ENCODE peak calls at places on chromosomes 2 and 18, in ten cellular contexts. One of them, this sample, is unnamed.

GRCh38 chr18:37566479-37567060 is 972 bp upstream of the CELF4 start:
- DNase-seq in transverse colon: no peak
- DNase-seq in IMR-90: no peak
- DNase-seq in A549: no peak
- DNase-seq in HCT116: no peak
- DNase-seq in ovary: no peak
- DNase-seq in stomach: no peak
- DNase-seq in breast epithelium: no peak
- DNase-seq in Peyer's patch: no peak
- DNase-seq in K562: no peak
- DNase-seq in this sample: no peak

GRCh38 chr2:46963961-46964673 is 48.5 kb upstream of the MCFD2 start:
- DNase-seq in transverse colon: no peak
- DNase-seq in IMR-90: no peak
- DNase-seq in A549: no peak
- DNase-seq in HCT116: no peak
- DNase-seq in ovary: no peak
- DNase-seq in stomach: no peak
- DNase-seq in breast epithelium: no peak
- DNase-seq in Peyer's patch: no peak
- DNase-seq in K562: no peak
- DNase-seq in this sample: no peak

GRCh38 chr2:202064206-202064880 is 8.7 kb upstream of the KIAA2012 start:
- DNase-seq in transverse colon: no peak
- DNase-seq in IMR-90: peak; percentile 94
- DNase-seq in A549: no peak
- DNase-seq in HCT116: no peak
- DNase-seq in ovary: no peak
- DNase-seq in stomach: no peak
- DNase-seq in breast epithelium: no peak
- DNase-seq in Peyer's patch: no peak
- DNase-seq in K562: no peak
- DNase-seq in this sample: peak; percentile 85

GRCh38 chr2:150470435-150470834 is 17.0 kb downstream of the RND3 start:
- DNase-seq in transverse colon: no peak
- DNase-seq in IMR-90: peak; percentile 21
- DNase-seq in A549: no peak
- DNase-seq in HCT116: no peak
- DNase-seq in ovary: no peak
- DNase-seq in stomach: no peak
- DNase-seq in breast epithelium: no peak
- DNase-seq in Peyer's patch: no peak
- DNase-seq in K562: no peak
- DNase-seq in this sample: no peak

GRCh38 chr2:184780944-184781343 is 182.6 kb downstream of the ZNF804A start:
- DNase-seq in transverse colon: no peak
- DNase-seq in IMR-90: peak; percentile 17
- DNase-seq in A549: no peak
- DNase-seq in HCT116: no peak
- DNase-seq in ovary: no peak
- DNase-seq in stomach: no peak
- DNase-seq in breast epithelium: no peak
- DNase-seq in Peyer's patch: no peak
- DNase-seq in K562: no peak
- DNase-seq in this sample: no peak

GRCh38 chr2:14927021-14927564 is 294.6 kb downstream of the LRATD1 start:
- DNase-seq in transverse colon: no peak
- DNase-seq in IMR-90: no peak
- DNase-seq in A549: no peak
- DNase-seq in HCT116: no peak
- DNase-seq in ovary: no peak
- DNase-seq in stomach: no peak
- DNase-seq in breast epithelium: no peak
- DNase-seq in Peyer's patch: no peak
- DNase-seq in K562: no peak
- DNase-seq in this sample: no peak

GRCh38 chr2:232897386-232897970 is 27.4 kb downstream of the SNORC start:
- DNase-seq in transverse colon: no peak
- DNase-seq in IMR-90: no peak
- DNase-seq in A549: no peak
- DNase-seq in HCT116: no peak
- DNase-seq in ovary: no peak
- DNase-seq in stomach: peak; percentile 19
- DNase-seq in breast epithelium: no peak
- DNase-seq in Peyer's patch: no peak
- DNase-seq in K562: no peak
- DNase-seq in this sample: no peak

GRCh38 chr2:96665083-96665569 is 22.6 kb downstream of the FER1L5 start:
- DNase-seq in transverse colon: no peak
- DNase-seq in IMR-90: peak; percentile 99
- DNase-seq in A549: peak; percentile 69
- DNase-seq in HCT116: peak; percentile 15
- DNase-seq in ovary: no peak
- DNase-seq in stomach: no peak
- DNase-seq in breast epithelium: peak; percentile 69
- DNase-seq in Peyer's patch: no peak
- DNase-seq in K562: no peak
- DNase-seq in this sample: peak; percentile 13

GRCh38 chr2:110873056-110873502 is 140.7 kb downstream of the ACOXL start:
- DNase-seq in transverse colon: no peak
- DNase-seq in IMR-90: no peak
- DNase-seq in A549: no peak
- DNase-seq in HCT116: no peak
- DNase-seq in ovary: no peak
- DNase-seq in stomach: no peak
- DNase-seq in breast epithelium: no peak
- DNase-seq in Peyer's patch: no peak
- DNase-seq in K562: no peak
- DNase-seq in this sample: no peak

GRCh38 chr18:47206945-47207637 is 30.9 kb upstream of the IER3IP1 start:
- DNase-seq in transverse colon: no peak
- DNase-seq in IMR-90: no peak
- DNase-seq in A549: no peak
- DNase-seq in HCT116: no peak
- DNase-seq in ovary: no peak
- DNase-seq in stomach: no peak
- DNase-seq in breast epithelium: no peak
- DNase-seq in Peyer's patch: no peak
- DNase-seq in K562: no peak
- DNase-seq in this sample: no peak

GRCh38 chr2:38184964-38185603 is 109.1 kb upstream of the CYP1B1 start:
- DNase-seq in transverse colon: no peak
- DNase-seq in IMR-90: peak; percentile 73
- DNase-seq in A549: no peak
- DNase-seq in HCT116: no peak
- DNase-seq in ovary: no peak
- DNase-seq in stomach: no peak
- DNase-seq in breast epithelium: no peak
- DNase-seq in Peyer's patch: no peak
- DNase-seq in K562: no peak
- DNase-seq in this sample: no peak

GRCh38 chr2:206275274-206276160 is 1.1 kb downstream of the ZDBF2 start:
- DNase-seq in transverse colon: no peak
- DNase-seq in IMR-90: peak; percentile 53
- DNase-seq in A549: no peak
- DNase-seq in HCT116: no peak
- DNase-seq in ovary: no peak
- DNase-seq in stomach: no peak
- DNase-seq in breast epithelium: no peak
- DNase-seq in Peyer's patch: no peak
- DNase-seq in K562: no peak
- DNase-seq in this sample: peak; percentile 11

GRCh38 chr2:120378605-120379004 is 32.7 kb downstream of the INHBB start:
- DNase-seq in transverse colon: no peak
- DNase-seq in IMR-90: no peak
- DNase-seq in A549: no peak
- DNase-seq in HCT116: no peak
- DNase-seq in ovary: no peak
- DNase-seq in stomach: no peak
- DNase-seq in breast epithelium: no peak
- DNase-seq in Peyer's patch: no peak
- DNase-seq in K562: no peak
- DNase-seq in this sample: no peak

GRCh38 chr18:38115201-38115600 is 549.6 kb upstream of the CELF4 start:
- DNase-seq in transverse colon: no peak
- DNase-seq in IMR-90: no peak
- DNase-seq in A549: no peak
- DNase-seq in HCT116: no peak
- DNase-seq in ovary: no peak
- DNase-seq in stomach: no peak
- DNase-seq in breast epithelium: no peak
- DNase-seq in Peyer's patch: no peak
- DNase-seq in K562: no peak
- DNase-seq in this sample: no peak

GRCh38 chr18:65257157-65257556 is 493.7 kb upstream of the CDH7 start:
- DNase-seq in transverse colon: no peak
- DNase-seq in IMR-90: no peak
- DNase-seq in A549: no peak
- DNase-seq in HCT116: no peak
- DNase-seq in ovary: no peak
- DNase-seq in stomach: no peak
- DNase-seq in breast epithelium: no peak
- DNase-seq in Peyer's patch: no peak
- DNase-seq in K562: no peak
- DNase-seq in this sample: no peak

GRCh38 chr18:77762632-77763031 is 513.0 kb downstream of the GALR1 start:
- DNase-seq in transverse colon: no peak
- DNase-seq in IMR-90: no peak
- DNase-seq in A549: no peak
- DNase-seq in HCT116: no peak
- DNase-seq in ovary: no peak
- DNase-seq in stomach: no peak
- DNase-seq in breast epithelium: no peak
- DNase-seq in Peyer's patch: no peak
- DNase-seq in K562: no peak
- DNase-seq in this sample: no peak

GRCh38 chr18:77763530-77763929 is 513.9 kb downstream of the GALR1 start:
- DNase-seq in transverse colon: no peak
- DNase-seq in IMR-90: no peak
- DNase-seq in A549: no peak
- DNase-seq in HCT116: no peak
- DNase-seq in ovary: no peak
- DNase-seq in stomach: no peak
- DNase-seq in breast epithelium: no peak
- DNase-seq in Peyer's patch: no peak
- DNase-seq in K562: no peak
- DNase-seq in this sample: no peak

GRCh38 chr18:77766421-77766820 is 516.8 kb downstream of the GALR1 start:
- DNase-seq in transverse colon: no peak
- DNase-seq in IMR-90: no peak
- DNase-seq in A549: no peak
- DNase-seq in HCT116: no peak
- DNase-seq in ovary: no peak
- DNase-seq in stomach: no peak
- DNase-seq in breast epithelium: no peak
- DNase-seq in Peyer's patch: no peak
- DNase-seq in K562: no peak
- DNase-seq in this sample: no peak

GRCh38 chr18:77761332-77761731 is 511.7 kb downstream of the GALR1 start:
- DNase-seq in transverse colon: no peak
- DNase-seq in IMR-90: no peak
- DNase-seq in A549: no peak
- DNase-seq in HCT116: no peak
- DNase-seq in ovary: no peak
- DNase-seq in stomach: no peak
- DNase-seq in breast epithelium: no peak
- DNase-seq in Peyer's patch: no peak
- DNase-seq in K562: no peak
- DNase-seq in this sample: no peak

DNA sequence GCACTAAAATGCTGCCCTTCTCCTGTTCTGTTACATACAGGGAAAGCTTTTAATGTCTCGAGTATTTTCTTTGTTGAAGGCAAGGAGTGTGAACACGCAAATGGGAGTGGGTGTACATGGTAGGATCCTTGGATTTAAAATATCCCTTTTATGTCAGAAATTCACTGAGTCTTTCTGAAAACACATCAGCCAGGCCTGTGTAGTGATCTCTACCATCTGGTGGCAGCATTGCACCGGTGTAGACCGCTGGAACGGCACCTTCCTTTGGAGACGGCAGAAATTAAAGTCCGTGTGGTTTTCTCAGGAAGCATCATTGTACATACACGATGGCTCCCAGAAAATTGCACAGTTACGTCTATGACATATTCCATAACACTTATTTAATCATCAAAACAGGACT is 515.8 kb downstream of the GALR1 start:
- DNase-seq in transverse colon: peak; percentile 12
- DNase-seq in IMR-90: no peak
- DNase-seq in A549: peak; percentile 10
- DNase-seq in HCT116: no peak
- DNase-seq in ovary: no peak
- DNase-seq in stomach: no peak
- DNase-seq in breast epithelium: no peak
- DNase-seq in Peyer's patch: no peak
- DNase-seq in K562: no peak
- DNase-seq in this sample: no peak
- TF ChIP-seq CTCF in transverse colon: no peak
- TF ChIP-seq CTCF in IMR-90: no peak
- TF ChIP-seq CTCF in A549: peak; percentile 42
- TF ChIP-seq CTCF in HCT116: no peak
- TF ChIP-seq CTCF in ovary: no peak
- TF ChIP-seq CTCF in stomach: no peak
- TF ChIP-seq CTCF in breast epithelium: no peak
- TF ChIP-seq CTCF in Peyer's patch: no peak
- TF ChIP-seq CTCF in K562: peak; percentile 60
- TF ChIP-seq CTCF in this sample: no peak

GRCh38 chr2:197498937-197499593 is 575 bp downstream of the HSPD1 start:
- DNase-seq in transverse colon: peak; percentile 76
- DNase-seq in IMR-90: peak; percentile 42
- DNase-seq in A549: no peak
- DNase-seq in HCT116: no peak
- DNase-seq in ovary: peak; percentile 64
- DNase-seq in stomach: peak; percentile 75
- DNase-seq in breast epithelium: peak; percentile 37
- DNase-seq in Peyer's patch: peak; percentile 77
- DNase-seq in K562: peak; percentile 17
- DNase-seq in this sample: peak; percentile 69
- TF ChIP-seq POLR2A in transverse colon: peak; percentile 49
- TF ChIP-seq POLR2A in IMR-90: no peak
- TF ChIP-seq POLR2A in A549: no peak
- TF ChIP-seq POLR2A in HCT116: no peak
- TF ChIP-seq POLR2A in ovary: no peak
- TF ChIP-seq POLR2A in stomach: no peak
- TF ChIP-seq POLR2A in breast epithelium: no peak
- TF ChIP-seq POLR2A in Peyer's patch: peak; percentile 50
- TF ChIP-seq POLR2A in K562: no peak
- TF ChIP-seq POLR2A in this sample: peak; percentile 43

GRCh38 chr2:101026923-101027469 is 24.9 kb downstream of the RPL31 start:
- DNase-seq in transverse colon: no peak
- DNase-seq in IMR-90: no peak
- DNase-seq in A549: no peak
- DNase-seq in HCT116: no peak
- DNase-seq in ovary: no peak
- DNase-seq in stomach: no peak
- DNase-seq in breast epithelium: no peak
- DNase-seq in Peyer's patch: no peak
- DNase-seq in K562: no peak
- DNase-seq in this sample: no peak
- H3K27ac ChIP-seq in transverse colon: peak overlapping the region; percentile 64
- H3K27ac ChIP-seq in IMR-90: no peak overlapping the region
- H3K27ac ChIP-seq in A549: no peak overlapping the region
- H3K27ac ChIP-seq in HCT116: no peak overlapping the region
- H3K27ac ChIP-seq in ovary: no peak overlapping the region
- H3K27ac ChIP-seq in stomach: no peak overlapping the region
- H3K27ac ChIP-seq in breast epithelium: no peak overlapping the region
- H3K27ac ChIP-seq in Peyer's patch: no peak overlapping the region
- H3K27ac ChIP-seq in K562: no peak overlapping the region
- H3K27ac ChIP-seq in this sample: no peak overlapping the region

GRCh38 chr2:29644949-29645348 is 276.4 kb downstream of the ALK start:
- DNase-seq in transverse colon: no peak
- DNase-seq in IMR-90: no peak
- DNase-seq in A549: no peak
- DNase-seq in HCT116: no peak
- DNase-seq in ovary: no peak
- DNase-seq in stomach: no peak
- DNase-seq in breast epithelium: no peak
- DNase-seq in Peyer's patch: no peak
- DNase-seq in K562: no peak
- DNase-seq in this sample: no peak
- TF ChIP-seq CTCF in transverse colon: no peak
- TF ChIP-seq CTCF in IMR-90: no peak
- TF ChIP-seq CTCF in A549: peak; percentile 15
- TF ChIP-seq CTCF in HCT116: no peak
- TF ChIP-seq CTCF in ovary: no peak
- TF ChIP-seq CTCF in stomach: no peak
- TF ChIP-seq CTCF in breast epithelium: no peak
- TF ChIP-seq CTCF in Peyer's patch: no peak
- TF ChIP-seq CTCF in K562: no peak
- TF ChIP-seq CTCF in this sample: peak; percentile 51